ENCODE peak calls at places on chromosomes 2 and 18, in five cellular contexts. One of them, this sample, is unnamed.
A peak's percentile ranks its signal among the peaks of the same experiment; 100 is the strongest.

GRCh38 chr2:221482581-221483140 is 89.4 kb downstream of the EPHA4 start:
- DNase-seq in AML-193: no peak
- DNase-seq in HS-27A: no peak
- DNase-seq in mucosa of descending colon: no peak
- DNase-seq in foreskin fibroblast: no peak
- DNase-seq in this sample: no peak

GRCh38 chr18:30870466-30870865 is 172.1 kb downstream of the DSC3 start:
- DNase-seq in AML-193: no peak
- DNase-seq in foreskin fibroblast: no peak
- DNase-seq in mucosa of descending colon: no peak
- DNase-seq in HS-27A: no peak
- DNase-seq in this sample: no peak

GRCh38 chr2:171630812-171631626 is 56.2 kb upstream of the DYNC1I2 start:
- DNase-seq in HS-27A: no peak
- DNase-seq in AML-193: no peak
- DNase-seq in foreskin fibroblast: peak; percentile 46
- DNase-seq in mucosa of descending colon: no peak
- DNase-seq in this sample: no peak

GRCh38 chr2:240646061-240646899 is 21.0 kb downstream of the GPR35 start:
- DNase-seq in HS-27A: no peak
- DNase-seq in foreskin fibroblast: no peak
- DNase-seq in AML-193: no peak
- DNase-seq in mucosa of descending colon: peak; percentile 14
- DNase-seq in this sample: no peak

GRCh38 chr18:8813621-8814020 is 108.3 kb downstream of the MTCL1 start:
- DNase-seq in AML-193: no peak
- DNase-seq in mucosa of descending colon: no peak
- DNase-seq in HS-27A: no peak
- DNase-seq in foreskin fibroblast: peak; percentile 67
- DNase-seq in this sample: no peak

GRCh38 chr2:71940695-71941094 is 207.0 kb downstream of the CYP26B1 start:
- DNase-seq in mucosa of descending colon: no peak
- DNase-seq in AML-193: no peak
- DNase-seq in foreskin fibroblast: peak; percentile 49
- DNase-seq in HS-27A: no peak
- DNase-seq in this sample: peak; percentile 30

GRCh38 chr2:165390875-165391274 is 78.6 kb upstream of the CSRNP3 start:
- DNase-seq in AML-193: no peak
- DNase-seq in mucosa of descending colon: no peak
- DNase-seq in HS-27A: no peak
- DNase-seq in foreskin fibroblast: no peak
- DNase-seq in this sample: no peak

GRCh38 chr2:72278046-72278445 is 130.4 kb upstream of the CYP26B1 start:
- DNase-seq in AML-193: no peak
- DNase-seq in HS-27A: peak; percentile 34
- DNase-seq in mucosa of descending colon: no peak
- DNase-seq in foreskin fibroblast: peak; percentile 67
- DNase-seq in this sample: no peak

GRCh38 chr18:75207298-75208054 is 1.5 kb downstream of the PTGR3 start:
- DNase-seq in mucosa of descending colon: no peak
- DNase-seq in AML-193: peak; percentile 22
- DNase-seq in HS-27A: no peak
- DNase-seq in foreskin fibroblast: peak; percentile 85
- DNase-seq in this sample: peak; percentile 47

GRCh38 chr2:37282746-37283145 is 41.9 kb downstream of the PRKD3 start:
- DNase-seq in AML-193: no peak
- DNase-seq in foreskin fibroblast: peak; percentile 23
- DNase-seq in HS-27A: peak; percentile 55
- DNase-seq in mucosa of descending colon: no peak
- DNase-seq in this sample: no peak

GRCh38 chr18:74083071-74083954 is 64.3 kb downstream of the FBXO15 start:
- DNase-seq in foreskin fibroblast: peak; percentile 30
- DNase-seq in AML-193: no peak
- DNase-seq in HS-27A: no peak
- DNase-seq in mucosa of descending colon: no peak
- DNase-seq in this sample: no peak

GRCh38 chr2:38966678-38967077 is 77.0 kb downstream of the ARHGEF33 start:
- DNase-seq in mucosa of descending colon: no peak
- DNase-seq in HS-27A: no peak
- DNase-seq in AML-193: no peak
- DNase-seq in foreskin fibroblast: no peak
- DNase-seq in this sample: no peak

GRCh38 chr2:69139778-69140177 is 126.8 kb downstream of the ANTXR1 start:
- DNase-seq in HS-27A: no peak
- DNase-seq in mucosa of descending colon: no peak
- DNase-seq in foreskin fibroblast: peak; percentile 31
- DNase-seq in AML-193: no peak
- DNase-seq in this sample: no peak

GRCh38 chr2:180539541-180539940 is 440.9 kb upstream of the UBE2E3 start:
- DNase-seq in foreskin fibroblast: no peak
- DNase-seq in mucosa of descending colon: no peak
- DNase-seq in AML-193: peak; percentile 91
- DNase-seq in HS-27A: no peak
- DNase-seq in this sample: no peak